ENCODE peak calls at places on chromosome 17, in nine cellular contexts. W, B, I, R, H, P, S, Y and V are unnamed samples.

GRCh38 chr17:75032896-75033294 is 13.9 kb downstream of the ATP5PD start:
- DNase-seq in W (no peak), B (no peak), I (peak; percentile 42), R (peak; percentile 60), H (no peak), P (no peak), S (peak; percentile 21), Y (peak; percentile 60), V (peak; percentile 38)

GRCh38 chr17:28717578-28718316 is at the start of gene RAB34:
- DNase-seq in W (no peak), B (peak; percentile 92), I (peak; percentile 80), R (peak; percentile 99), H (peak; percentile 89), P (no peak), S (peak; percentile 92), Y (peak; percentile 89), V (peak; percentile 50)

GRCh38 chr17:50469005-50469605 is 425 bp upstream of the CHAD start:
- DNase-seq in W (no peak), B (no peak), I (no peak), R (peak; percentile 60), H (no peak), P (peak; percentile 86), S (no peak), Y (peak; percentile 49), V (peak; percentile 17)

GRCh38 chr17:42980766-42981397 is 517 bp downstream of the RUNDC1 start:
- DNase-seq in W (peak; percentile 79), B (peak; percentile 27), I (peak; percentile 62), R (peak; percentile 85), H (peak; percentile 64), P (peak; percentile 65), S (peak; percentile 39), Y (peak; percentile 87), V (peak; percentile 75)

GRCh38 chr17:38403491-38403890 is 24.8 kb upstream of the ARHGAP23 start:
- DNase-seq in W (no peak), B (no peak), I (no peak), R (peak; percentile 77), H (peak; percentile 20), P (peak; percentile 58), S (peak; percentile 52), Y (peak; percentile 45), V (no peak)

GRCh38 chr17:4215882-4216411 is 47.8 kb downstream of the ANKFY1 start:
- DNase-seq in W (no peak), B (no peak), I (no peak), R (no peak), H (no peak), P (peak; percentile 18), S (no peak), Y (no peak), V (no peak)

GRCh38 chr17:77884967-77885641 is 73.4 kb upstream of the TNRC6C start:
- DNase-seq in W (no peak), B (no peak), I (no peak), R (no peak), H (no peak), P (no peak), S (no peak), Y (no peak), V (no peak)

GRCh38 chr17:16428098-16428882 is 12.9 kb downstream of the TRPV2 start:
- DNase-seq in W (no peak), B (no peak), I (peak; percentile 57), R (peak; percentile 89), H (peak; percentile 59), P (peak; percentile 86), S (peak; percentile 74), Y (peak; percentile 76), V (peak; percentile 68)

GRCh38 chr17:32943647-32944191 is 15.8 kb downstream of the TMEM98 start:
- DNase-seq in W (no peak), B (no peak), I (no peak), R (peak; percentile 50), H (peak; percentile 76), P (no peak), S (peak; percentile 61), Y (peak; percentile 93), V (no peak)

GRCh38 chr17:76553163-76553908 is 13.5 kb downstream of the PRCD start:
- DNase-seq in W (no peak), B (no peak), I (no peak), R (no peak), H (no peak), P (peak; percentile 65), S (no peak), Y (no peak), V (no peak)
- H3K9ac ChIP-seq in W (no peak overlapping the region), B (no peak overlapping the region), I (no peak overlapping the region), R (no peak overlapping the region), H (no peak overlapping the region), P (no peak overlapping the region), S (no peak overlapping the region), Y (no peak overlapping the region), V (no peak overlapping the region)

GRCh38 chr17:48577330-48577945 is 712 bp downstream of the HOXB4 start:
- DNase-seq in W (no peak), B (no peak), I (peak; percentile 42), R (no peak), H (peak; percentile 84), P (no peak), S (peak; percentile 79), Y (peak; percentile 63), V (peak; percentile 63)

GRCh38 chr17:48578616-48579560 is 738 bp upstream of the HOXB4 start:
- DNase-seq in W (no peak), B (no peak), I (no peak), R (peak; percentile 71), H (peak; percentile 63), P (no peak), S (peak; percentile 74), Y (peak; percentile 44), V (no peak)

GRCh38 chr17:48582750-48583069 is 4.6 kb upstream of the HOXB4 start:
- DNase-seq in W (no peak), B (no peak), I (no peak), R (no peak), H (no peak), P (no peak), S (no peak), Y (no peak), V (no peak)

GRCh38 chr17:48577946-48578615 is at the start of gene HOXB4:
- DNase-seq in W (peak; percentile 80), B (no peak), I (no peak), R (peak; percentile 94), H (peak; percentile 88), P (no peak), S (peak; percentile 92), Y (peak; percentile 90), V (peak; percentile 86)

DNA sequence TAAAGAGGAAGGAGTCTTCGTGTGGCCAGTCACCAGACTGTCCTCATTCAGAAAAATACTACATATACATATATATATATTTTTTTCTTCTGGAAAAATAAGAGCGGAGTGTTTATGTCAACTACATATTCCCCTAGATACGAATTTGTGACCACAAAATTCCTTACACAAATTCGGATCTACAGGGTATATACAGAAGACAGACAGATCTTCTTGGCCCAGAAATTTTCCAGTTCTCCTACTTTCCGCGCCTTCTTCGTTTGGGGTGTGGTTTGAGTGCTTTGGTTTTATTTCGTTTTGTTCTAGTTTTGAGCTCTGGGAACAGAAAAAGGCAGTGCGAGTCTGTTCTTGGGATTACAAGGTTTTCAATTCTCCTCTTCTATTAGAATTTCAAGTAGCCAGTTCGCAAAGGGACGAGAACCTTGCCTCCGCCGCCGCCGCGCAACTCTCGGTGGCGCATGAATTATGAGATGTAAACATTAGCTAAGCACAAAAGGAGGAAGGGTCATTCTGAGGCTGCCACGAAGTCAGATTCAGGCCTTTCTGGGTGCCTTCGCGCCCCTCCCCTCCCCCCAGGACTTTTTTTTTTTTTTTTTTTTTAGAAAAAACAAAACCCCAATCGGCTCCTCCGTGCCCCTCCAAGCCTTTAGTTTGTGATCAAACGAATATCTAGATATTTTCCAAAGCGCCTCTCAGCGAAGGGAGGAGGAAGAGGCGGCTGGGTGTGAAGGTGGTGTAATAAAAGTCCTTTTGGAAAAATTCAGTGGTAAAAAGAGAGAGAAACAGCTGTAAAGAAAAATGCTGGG is 1.8 kb upstream of the HOXB4 start:
- DNase-seq in W (no peak), B (no peak), I (no peak), R (no peak), H (peak; percentile 82), P (no peak), S (peak; percentile 95), Y (no peak), V (no peak)
- H3K4me3 ChIP-seq in W (no peak overlapping the region), B (no peak overlapping the region), I (no peak overlapping the region), R (no peak overlapping the region), H (peak overlapping the region; percentile 92), P (no peak overlapping the region), S (peak overlapping the region; percentile 80), Y (no peak overlapping the region), V (no peak overlapping the region)

GRCh38 chr17:1260762-1261161 is 9.5 kb upstream of the BHLHA9 start:
- DNase-seq in W (no peak), B (no peak), I (no peak), R (no peak), H (no peak), P (no peak), S (no peak), Y (no peak), V (no peak)

GRCh38 chr17:1252203-1252608 is 18.0 kb upstream of the BHLHA9 start:
- DNase-seq in W (no peak), B (no peak), I (no peak), R (no peak), H (no peak), P (peak; percentile 72), S (no peak), Y (peak; percentile 63), V (peak; percentile 36)

GRCh38 chr17:1256699-1257098 is 13.5 kb upstream of the BHLHA9 start:
- DNase-seq in W (no peak), B (no peak), I (no peak), R (no peak), H (no peak), P (no peak), S (no peak), Y (no peak), V (no peak)

GRCh38 chr17:1259910-1260389 is 10.3 kb upstream of the BHLHA9 start:
- DNase-seq in W (no peak), B (no peak), I (no peak), R (no peak), H (no peak), P (peak; percentile 51), S (peak; percentile 27), Y (peak; percentile 60), V (no peak)

GRCh38 chr17:1255041-1255440 is 15.2 kb upstream of the BHLHA9 start:
- DNase-seq in W (no peak), B (no peak), I (no peak), R (no peak), H (no peak), P (no peak), S (no peak), Y (no peak), V (no peak)
- H3K27ac ChIP-seq in W (no peak overlapping the region), B (no peak overlapping the region), I (no peak overlapping the region), R (no peak overlapping the region), H (no peak overlapping the region), P (no peak overlapping the region), S (no peak overlapping the region), Y (no peak overlapping the region), V (no peak overlapping the region)

DNA sequence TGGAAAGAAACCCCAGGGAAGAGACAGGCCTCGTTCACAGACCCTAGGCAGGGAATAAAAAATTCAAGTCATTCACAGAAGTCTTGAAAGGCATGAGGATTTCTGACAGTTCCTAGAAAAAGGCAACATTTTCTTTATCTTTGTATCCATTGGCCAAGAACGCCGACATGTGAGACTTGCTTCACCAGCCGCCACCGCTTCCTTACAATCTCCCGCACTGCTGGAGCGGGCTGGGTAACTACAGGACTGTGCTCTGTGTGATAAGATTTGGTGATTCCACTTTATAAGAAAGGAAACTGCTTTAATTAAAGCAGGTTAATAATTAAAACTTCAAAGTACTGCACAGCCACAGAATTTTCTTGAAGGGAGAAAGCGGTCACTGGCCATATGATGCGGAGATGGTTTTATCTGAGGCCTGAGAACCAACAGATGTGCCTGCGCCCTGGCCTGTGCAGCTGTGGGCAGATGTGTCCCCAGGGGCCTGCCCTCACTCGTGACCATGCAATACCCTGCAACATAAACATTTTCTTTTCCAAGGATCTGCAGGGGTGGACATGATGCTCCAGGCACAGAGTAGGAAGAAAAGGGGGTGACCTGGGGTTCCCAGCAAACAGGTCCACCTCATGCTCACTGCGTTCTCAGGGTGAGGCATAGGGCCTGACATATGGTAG is 13.0 kb upstream of the LGALS3BP start:
- DNase-seq in W (no peak), B (no peak), I (no peak), R (no peak), H (no peak), P (no peak), S (no peak), Y (no peak), V (no peak)
- H3K9ac ChIP-seq in W (no peak overlapping the region), B (no peak overlapping the region), I (no peak overlapping the region), R (no peak overlapping the region), H (peak overlapping the region; percentile 55), P (no peak overlapping the region), S (no peak overlapping the region), Y (no peak overlapping the region), V (no peak overlapping the region)